ENCODE peak calls at places on chromosomes 11 and 22, in seven cellular contexts. R is spleen, C is cardiac muscle cell, H is ovary, Q is IMR-90, U is H1, S is dorsolateral prefrontal cortex. B is an unnamed sample.

GRCh38 chr11:99535406-99535805 is 514.7 kb downstream of the CNTN5 start:
- DNase-seq in U (no peak), R (no peak), Q (no peak), C (no peak), S (no peak), H (no peak), B (no peak)

GRCh38 chr11:120985718-120986569 is 38.0 kb upstream of the TBCEL start:
- DNase-seq in S (no peak), Q (peak; percentile 29), H (peak; percentile 68), U (peak; percentile 69), R (peak; percentile 76), C (peak; percentile 80), B (peak; percentile 81)

GRCh38 chr22:38751422-38752346 is 4.1 kb downstream of the SUN2 start:
- DNase-seq in U (no peak), S (no peak), Q (no peak), C (no peak), H (no peak), R (peak; percentile 95), B (peak; percentile 87)

GRCh38 chr22:19495562-19496323 is 16.0 kb downstream of the CDC45 start:
- DNase-seq in S (no peak), U (no peak), Q (peak; percentile 50), R (no peak), C (no peak), H (no peak), B (no peak)

GRCh38 chr22:31038686-31039085 is 42.4 kb upstream of the SMTN start:
- DNase-seq in Q (no peak), R (no peak), C (no peak), U (no peak), H (no peak), S (no peak), B (no peak)

GRCh38 chr11:46286789-46287188 is 9.3 kb downstream of the CREB3L1 start:
- DNase-seq in C (no peak), S (no peak), U (no peak), R (no peak), Q (no peak), H (no peak), B (no peak)

GRCh38 chr11:32884770-32885384 is 7.7 kb upstream of the QSER1 start:
- DNase-seq in U (no peak), Q (no peak), C (peak; percentile 9), S (no peak), H (no peak), R (no peak), B (no peak)

GRCh38 chr11:14451825-14452224 is 47.8 kb downstream of the COPB1 start:
- DNase-seq in U (no peak), H (no peak), C (no peak), Q (peak; percentile 56), S (no peak), R (no peak), B (no peak)

GRCh38 chr22:33579448-33580093 is 340.7 kb downstream of the LARGE1 start:
- DNase-seq in U (peak; percentile 94), Q (peak; percentile 38), S (peak; percentile 44), H (no peak), C (peak; percentile 78), R (no peak), B (no peak)

GRCh38 chr22:32815943-32816342 is 14.4 kb downstream of the TIMP3 start:
- DNase-seq in R (no peak), H (no peak), Q (no peak), U (no peak), C (no peak), S (no peak), B (no peak)

GRCh38 chr11:126378763-126379162 is 23.3 kb downstream of the ST3GAL4 start:
- DNase-seq in Q (peak; percentile 57), S (no peak), R (no peak), U (no peak), H (no peak), C (no peak), B (no peak)

GRCh38 chr11:72940417-72940816 is 126.2 kb downstream of the ATG16L2 start:
- DNase-seq in C (no peak), H (no peak), Q (no peak), S (no peak), U (no peak), R (no peak), B (no peak)

GRCh38 chr11:111206472-111206871 is 39.1 kb upstream of the POU2AF2 start:
- DNase-seq in C (no peak), Q (peak; percentile 81), R (no peak), S (no peak), U (no peak), H (no peak), B (no peak)

GRCh38 chr22:25013634-25014033 is 61.1 kb downstream of the KIAA1671 start:
- DNase-seq in S (no peak), U (no peak), H (no peak), C (no peak), Q (no peak), R (no peak), B (no peak)

GRCh38 chr22:32991353-32992115 is 66.6 kb downstream of the SYN3 start:
- DNase-seq in Q (no peak), U (no peak), C (no peak), R (no peak), S (no peak), H (no peak), B (peak; percentile 76)

GRCh38 chr11:15645201-15645600 is 530.5 kb downstream of the INSC start:
- DNase-seq in H (no peak), S (no peak), R (no peak), U (no peak), C (no peak), Q (no peak), B (no peak)

GRCh38 chr11:64609436-64610047 is 18.5 kb downstream of the SLC22A12 start:
- DNase-seq in U (no peak), Q (no peak), S (no peak), R (no peak), C (no peak), H (no peak), B (no peak)
- H3K27ac ChIP-seq in U (no peak overlapping the region), Q (no peak overlapping the region), S (no peak overlapping the region), R (no peak overlapping the region), C (no peak overlapping the region), H (no peak overlapping the region), B (no peak overlapping the region)

DNA sequence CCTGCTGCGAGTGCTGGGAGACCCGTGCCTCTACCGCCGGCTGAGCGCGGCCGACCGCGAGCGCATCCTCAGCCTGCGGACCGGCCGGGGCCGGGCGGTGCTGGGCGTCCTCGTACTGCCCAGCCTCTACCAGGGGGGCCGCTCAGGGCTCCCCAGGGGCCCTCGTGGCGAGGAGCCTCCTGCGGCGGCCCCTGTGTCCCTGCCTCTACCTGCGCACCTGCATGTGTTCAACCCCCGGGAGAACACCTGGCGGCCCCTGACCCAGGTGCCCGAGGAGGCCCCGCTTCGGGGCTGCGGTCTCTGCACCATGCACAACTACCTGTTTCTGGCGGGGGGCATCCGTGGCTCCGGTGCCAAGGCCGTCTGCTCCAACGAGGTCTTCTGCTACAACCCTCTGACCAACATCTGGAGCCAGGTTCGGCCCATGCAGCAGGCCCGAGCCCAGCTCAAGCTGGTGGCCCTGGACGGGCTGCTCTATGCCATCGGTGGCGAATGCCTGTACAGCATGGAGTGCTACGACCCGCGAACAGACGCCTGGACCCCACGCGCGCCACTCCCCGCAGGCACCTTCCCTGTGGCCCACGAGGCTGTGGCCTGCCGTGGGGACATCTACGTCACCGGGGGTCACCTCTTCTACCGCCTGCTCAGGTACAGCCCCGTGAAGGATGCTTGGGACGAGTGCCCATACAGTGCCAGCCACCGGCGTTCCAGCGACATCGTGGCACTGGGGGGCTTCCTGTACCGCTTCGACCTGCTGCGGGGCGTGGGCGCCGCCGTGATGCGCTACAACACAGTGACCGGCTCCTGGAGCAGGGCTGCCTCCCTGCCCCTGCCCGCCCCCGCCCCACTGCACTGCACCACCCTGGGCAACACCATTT is 3.5 kb downstream of the KLHDC7B start:
- DNase-seq in U (peak; percentile 56), C (no peak), R (peak; percentile 84), S (no peak), Q (no peak), H (no peak), B (no peak)
- TF ChIP-seq CTCF in U (no peak), C (no peak), R (no peak), S (no peak), Q (no peak), H (no peak), B (no peak)

GRCh38 chr11:119218141-119218878 is 12.2 kb downstream of the CBL start:
- DNase-seq in U (no peak), S (no peak), R (no peak), H (no peak), Q (peak; percentile 99), C (no peak), B (no peak)
- H3K4me3 ChIP-seq in U (no peak overlapping the region), S (no peak overlapping the region), R (no peak overlapping the region), H (no peak overlapping the region), Q (no peak overlapping the region), C (no peak overlapping the region), B (no peak overlapping the region)

DNA sequence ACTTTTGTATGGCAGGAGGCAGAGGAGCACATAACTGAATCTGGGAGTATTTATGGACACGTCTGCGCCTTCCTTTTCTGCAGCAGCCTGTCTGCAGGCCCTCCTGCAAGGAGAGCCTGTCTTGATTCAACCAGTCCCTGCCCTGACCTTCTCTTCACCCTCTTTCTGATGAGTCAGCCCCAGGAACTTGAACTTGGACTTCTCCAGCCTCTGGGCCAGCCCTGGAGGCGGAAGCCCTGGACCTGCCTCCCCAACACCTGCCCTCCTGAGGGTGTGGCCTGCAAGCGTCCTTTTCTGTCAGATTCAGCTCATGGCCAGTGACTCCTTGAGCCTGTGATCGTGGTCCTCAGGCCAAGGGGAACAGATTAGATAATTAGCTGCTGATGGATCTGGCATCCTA is 20.0 kb downstream of the DAGLA start:
- DNase-seq in R (no peak), C (peak; percentile 33), H (no peak), U (no peak), Q (peak; percentile 51), S (no peak), B (peak; percentile 76)
- H3K27ac ChIP-seq in R (no peak overlapping the region), C (no peak overlapping the region), H (no peak overlapping the region), U (no peak overlapping the region), Q (no peak overlapping the region), S (peak overlapping the region; percentile 84), B (peak overlapping the region; percentile 24)

DNA sequence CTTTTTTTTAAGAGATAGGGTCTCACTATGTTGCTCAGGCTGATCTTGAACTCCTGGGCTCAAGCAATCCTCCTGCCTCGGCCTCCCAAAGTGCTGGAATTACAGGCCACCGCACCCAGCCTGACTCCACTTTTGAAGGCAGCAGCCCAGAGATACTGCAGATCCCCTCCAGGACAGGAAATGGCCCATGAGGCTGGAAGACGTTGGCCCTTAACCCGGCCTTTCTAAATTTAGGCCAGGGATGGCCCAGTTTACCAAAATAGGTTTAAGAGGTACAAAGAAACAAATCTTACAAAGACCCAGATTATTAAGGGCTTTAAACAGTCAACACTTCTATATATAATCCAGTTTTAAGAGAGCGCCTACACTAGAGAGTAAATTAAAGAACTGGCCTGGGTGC is 32.2 kb downstream of the CPT1A start:
- DNase-seq in C (no peak), Q (no peak), R (no peak), H (no peak), S (no peak), U (no peak), B (no peak)
- TF ChIP-seq CTCF in C (no peak), Q (no peak), R (no peak), H (no peak), S (no peak), U (no peak), B (no peak)

DNA sequence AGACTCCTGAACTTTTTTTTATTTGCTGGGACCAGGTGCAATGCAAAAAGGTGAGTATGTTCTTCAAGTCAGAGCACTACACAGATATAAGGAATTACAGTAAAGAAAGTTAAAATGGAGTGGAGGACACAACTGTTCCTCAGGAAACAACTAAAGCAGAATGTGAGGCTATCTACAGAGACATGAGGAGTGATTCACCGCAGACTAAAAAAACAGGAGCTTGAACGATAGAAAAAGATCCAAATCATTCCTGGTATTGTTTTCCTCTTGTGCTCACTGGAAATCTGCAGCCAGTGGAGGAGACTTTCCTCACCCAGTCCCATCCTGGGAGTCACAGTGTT is 106.2 kb downstream of the ABTB2 start:
- DNase-seq in C (no peak), H (no peak), U (no peak), R (no peak), S (no peak), Q (peak; percentile 42), B (no peak)
- H3K4me3 ChIP-seq in C (no peak overlapping the region), H (no peak overlapping the region), U (no peak overlapping the region), R (peak overlapping the region; percentile 61), S (no peak overlapping the region), Q (no peak overlapping the region), B (no peak overlapping the region)